ENCODE peak calls at places on chromosomes 16 and 17, in seven cellular contexts. Y is small intestine, R is AG10803, F is mucosa of descending colon, O is stomach, Z is hepatocyte, J is breast epithelium. P is an unnamed sample.

GRCh38 chr17:50371526-50371925 is 1.5 kb downstream of the MRPL27 start:
- DNase-seq in J (no peak), R (no peak), O (no peak), F (no peak), Y (no peak), Z (no peak), P (no peak)

GRCh38 chr16:69270831-69271230 is 40.3 kb upstream of the VPS4A start:
- DNase-seq in R (no peak), F (no peak), J (no peak), O (no peak), Z (no peak), Y (no peak), P (no peak)

GRCh38 chr16:30187971-30188561 is 4.7 kb downstream of the CORO1A start:
- DNase-seq in F (peak; percentile 65), Z (no peak), Y (no peak), R (no peak), O (no peak), J (no peak), P (no peak)

GRCh38 chr17:31512796-31513195 is 121.3 kb downstream of the RAB11FIP4 start:
- DNase-seq in J (no peak), F (no peak), R (no peak), Z (no peak), Y (no peak), O (no peak), P (no peak)

GRCh38 chr16:68645494-68646388 is 631 bp downstream of the CDH3 start:
- DNase-seq in J (peak; percentile 55), F (peak; percentile 49), R (no peak), Z (peak; percentile 70), O (no peak), Y (no peak), P (peak; percentile 46)

GRCh38 chr16:85096921-85097320 is 15.4 kb downstream of the CIBAR2 start:
- DNase-seq in O (no peak), J (no peak), R (no peak), Y (no peak), F (no peak), Z (no peak), P (no peak)

GRCh38 chr17:3845361-3845753 is 689 bp downstream of the NCBP3 start:
- DNase-seq in O (no peak), F (no peak), Y (peak; percentile 31), J (no peak), R (peak; percentile 15), Z (peak; percentile 30), P (no peak)

GRCh38 chr17:71495420-71495819 is 625.4 kb upstream of the SOX9 start:
- DNase-seq in F (no peak), Y (no peak), Z (no peak), J (no peak), O (no peak), R (no peak), P (no peak)

GRCh38 chr16:31333686-31334649 is 21.0 kb upstream of the ITGAX start:
- DNase-seq in O (no peak), Z (peak; percentile 45), J (no peak), R (peak; percentile 6), F (no peak), Y (peak; percentile 37), P (peak; percentile 50)

GRCh38 chr17:44198721-44199552 is 747 bp downstream of the ATXN7L3 start:
- DNase-seq in Y (peak; percentile 60), O (peak; percentile 68), F (peak; percentile 84), Z (peak; percentile 90), R (peak; percentile 42), J (peak; percentile 64), P (no peak)

GRCh38 chr17:64003526-64004121 is 5.5 kb downstream of the PRR29 start:
- DNase-seq in O (no peak), J (peak; percentile 27), F (no peak), Z (no peak), R (no peak), Y (no peak), P (no peak)

GRCh38 chr17:27236710-27237315 is 57.1 kb upstream of the WSB1 start:
- DNase-seq in Y (peak; percentile 80), R (peak; percentile 65), Z (peak; percentile 85), J (peak; percentile 80), F (no peak), O (peak; percentile 84), P (peak; percentile 79)

GRCh38 chr17:42928714-42929496 is 28.3 kb downstream of the G6PC1 start:
- DNase-seq in R (peak; percentile 82), Z (peak; percentile 76), F (no peak), Y (peak; percentile 86), O (peak; percentile 36), J (no peak), P (peak; percentile 2)

GRCh38 chr17:81445642-81446500 is 50.6 kb downstream of the BAHCC1 start:
- DNase-seq in Z (no peak), Y (no peak), J (no peak), O (no peak), R (no peak), F (no peak), P (no peak)

GRCh38 chr17:70767102-70767701 is 597.9 kb downstream of the KCNJ2 start:
- DNase-seq in R (peak; percentile 47), Y (peak; percentile 12), O (no peak), F (no peak), Z (peak; percentile 56), J (no peak), P (peak; percentile 30)

GRCh38 chr17:13256545-13256944 is 238.7 kb upstream of the ELAC2 start:
- DNase-seq in R (no peak), Z (no peak), F (no peak), J (no peak), Y (no peak), O (no peak), P (peak; percentile 26)

GRCh38 chr16:89195521-89196171 is 4.7 kb downstream of the SLC22A31 start:
- DNase-seq in R (no peak), O (no peak), Z (peak; percentile 7), J (no peak), Y (no peak), F (peak; percentile 40), P (no peak)

GRCh38 chr17:81831957-81832607 is 1.0 kb downstream of the MCRIP1 start:
- DNase-seq in R (peak; percentile 56), J (no peak), F (no peak), Y (no peak), O (no peak), Z (no peak), P (peak; percentile 54)

GRCh38 chr16:10126686-10127085 is 55.5 kb downstream of the GRIN2A start:
- DNase-seq in J (no peak), O (no peak), F (no peak), R (peak; percentile 49), Y (no peak), Z (no peak), P (no peak)

GRCh38 chr17:4318596-4318995 is 47.9 kb downstream of the UBE2G1 start:
- DNase-seq in J (no peak), Z (no peak), Y (no peak), O (no peak), F (no peak), R (no peak), P (no peak)

GRCh38 chr17:63173903-63174302 is 207.9 kb downstream of the TANC2 start:
- DNase-seq in R (no peak), F (no peak), O (no peak), Y (no peak), J (no peak), Z (no peak), P (no peak)

DNA sequence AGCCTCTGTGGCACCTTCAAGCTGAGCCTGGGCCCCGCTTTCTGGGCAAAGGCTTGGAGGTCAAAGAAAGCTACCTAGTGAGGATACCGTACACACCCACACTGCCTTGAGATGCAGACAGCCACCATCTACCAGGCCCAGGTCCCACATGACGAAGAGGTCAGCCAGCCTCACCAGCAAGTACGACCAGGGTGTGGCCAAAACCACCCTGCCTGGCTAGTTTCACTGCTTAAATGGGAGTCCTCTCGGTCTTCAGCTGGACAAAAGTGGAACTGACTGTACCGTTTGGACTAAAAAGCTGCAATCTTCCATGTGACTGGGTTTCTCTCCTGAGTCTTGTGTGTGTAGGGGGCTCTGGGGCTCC is 21.6 kb downstream of the VASN start:
- DNase-seq in J (no peak), Z (no peak), Y (no peak), R (peak; percentile 72), O (peak; percentile 69), F (no peak), P (peak; percentile 94)
- H3K4me3 ChIP-seq in J (no peak overlapping the region), Z (no peak overlapping the region), Y (no peak overlapping the region), R (no peak overlapping the region), O (no peak overlapping the region), F (no peak overlapping the region), P (no peak overlapping the region)

GRCh38 chr16:81891734-81892364 is 112.8 kb downstream of the PLCG2 start:
- DNase-seq in J (no peak), Y (no peak), R (no peak), Z (no peak), F (no peak), O (no peak), P (no peak)

GRCh38 chr16:81889896-81890634 is 111.0 kb downstream of the PLCG2 start:
- DNase-seq in R (peak; percentile 66), Y (peak; percentile 72), Z (peak; percentile 77), O (peak; percentile 66), F (no peak), J (no peak), P (peak; percentile 82)

GRCh38 chr16:81896902-81897301 is 114.4 kb downstream of the SDR42E1 start:
- DNase-seq in Z (no peak), R (no peak), Y (no peak), O (no peak), J (no peak), F (no peak), P (no peak)

GRCh38 chr16:81899601-81900000 is 111.7 kb downstream of the SDR42E1 start:
- DNase-seq in Z (no peak), R (no peak), F (no peak), O (no peak), Y (no peak), J (no peak), P (no peak)

GRCh38 chr16:81894592-81894991 is 115.5 kb downstream of the PLCG2 start:
- DNase-seq in Z (no peak), R (no peak), Y (no peak), F (no peak), J (peak; percentile 31), O (no peak), P (no peak)
- H3K4me3 ChIP-seq in Z (no peak overlapping the region), R (no peak overlapping the region), Y (no peak overlapping the region), F (no peak overlapping the region), J (no peak overlapping the region), O (no peak overlapping the region), P (no peak overlapping the region)

DNA sequence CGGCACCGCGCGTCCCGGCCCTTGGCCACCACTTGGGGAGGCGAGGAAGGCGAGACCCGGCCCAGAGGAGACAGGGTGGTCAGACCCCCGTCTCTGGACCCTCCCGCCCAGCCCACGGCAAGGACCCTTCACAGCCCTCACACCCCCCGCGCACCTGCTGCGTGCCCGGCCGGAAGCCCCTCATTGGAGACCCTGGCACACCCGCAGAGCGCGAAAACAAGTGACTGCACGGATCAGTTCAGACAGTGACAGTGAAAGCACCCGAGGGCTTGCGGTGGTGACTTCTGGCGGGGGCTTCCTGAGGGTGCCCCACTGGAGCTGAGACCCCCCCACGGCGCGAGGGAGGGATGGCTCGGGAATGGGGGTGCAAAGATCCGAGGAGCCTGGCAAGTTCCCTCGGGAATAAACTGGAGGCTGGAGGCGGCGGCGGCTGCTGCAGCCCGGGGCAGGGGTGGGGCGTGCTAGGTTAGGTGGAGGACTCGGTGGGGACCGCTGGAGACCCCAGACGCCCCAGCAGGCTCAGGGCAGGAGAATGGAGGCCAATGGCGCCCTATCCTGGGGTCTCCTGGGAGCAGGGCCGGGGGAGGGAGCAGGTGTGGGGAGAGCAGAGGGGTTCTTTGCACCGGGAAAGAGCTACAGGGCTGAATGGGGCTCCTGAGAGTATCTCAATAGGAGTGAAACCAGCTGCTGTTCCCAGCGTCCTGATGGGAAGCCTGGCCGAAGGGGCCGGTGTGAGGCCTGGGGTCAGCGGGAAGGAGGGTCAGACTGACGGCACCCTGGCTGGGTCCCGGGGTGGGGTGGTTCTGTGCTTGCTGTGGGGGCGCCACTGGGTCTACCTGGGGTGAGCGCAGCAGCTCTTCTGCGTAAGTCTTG is 824 bp upstream of the FBXL16 start:
- DNase-seq in J (no peak), O (no peak), F (no peak), Y (no peak), Z (no peak), R (no peak), P (no peak)
- H3K4me3 ChIP-seq in J (no peak overlapping the region), O (peak overlapping the region; percentile 18), F (no peak overlapping the region), Y (no peak overlapping the region), Z (no peak overlapping the region), R (no peak overlapping the region), P (no peak overlapping the region)

GRCh38 chr17:77344038-77344437 is 203.3 kb downstream of the SEC14L1 start:
- DNase-seq in Y (no peak), O (no peak), Z (no peak), F (no peak), R (no peak), J (no peak), P (no peak)
- H3K4me3 ChIP-seq in Y (no peak overlapping the region), O (no peak overlapping the region), Z (no peak overlapping the region), F (no peak overlapping the region), R (no peak overlapping the region), J (no peak overlapping the region), P (no peak overlapping the region)